ENCODE peak calls at places on chromosomes 4 and X, in seven cellular contexts. Q is aorta, F is head of caudate nucleus, R is KBM-7, T is NCI-H69, A is nephron progenitor cell, V is putamen. C is an unnamed sample.

GRCh38 chr4:2350982-2351381 is 67.5 kb downstream of the ZFYVE28 start:
- DNase-seq in Q (no peak), F (no peak), R (no peak), T (no peak), A (no peak), V (no peak), C (no peak)

GRCh38 chr4:8115203-8115520 is 43.5 kb downstream of the ABLIM2 start:
- DNase-seq in Q (no peak), F (no peak), R (no peak), T (no peak), A (no peak), V (no peak), C (no peak)

GRCh38 chr4:2441393-2442174 is 22.8 kb downstream of the CFAP99 start:
- DNase-seq in Q (peak), F (no peak), R (peak), T (peak), A (peak), V (no peak), C (no peak)

GRCh38 chr4:87038837-87039715 is 104.3 kb downstream of the AFF1 start:
- DNase-seq in Q (peak), F (no peak), R (no peak), T (peak), A (peak), V (peak), C (peak)

GRCh38 chrX:120749141-120749846 is 119.4 kb upstream of the C1GALT1C1 start:
- DNase-seq in Q (no peak), F (no peak), R (peak), T (peak), A (peak), V (no peak), C (no peak)

GRCh38 chr4:3445111-3445820 is 3.5 kb downstream of the HGFAC start:
- DNase-seq in Q (no peak), F (no peak), R (no peak), T (no peak), A (no peak), V (no peak), C (no peak)

GRCh38 chr4:71186566-71187398 is 152.0 kb upstream of the SLC4A4 start:
- DNase-seq in Q (peak), F (peak), R (peak), T (peak), A (peak), V (peak), C (peak)

GRCh38 chr4:163180087-163180486 is 13.4 kb upstream of the NAF1 start:
- DNase-seq in Q (no peak), F (no peak), R (no peak), T (no peak), A (no peak), V (no peak), C (no peak)

GRCh38 chr4:3718462-3718861 is 47.7 kb upstream of the ADRA2C start:
- DNase-seq in Q (no peak), F (no peak), R (no peak), T (no peak), A (no peak), V (no peak), C (no peak)

GRCh38 chr4:24917076-24917856 is 4.4 kb upstream of the CCDC149 start:
- DNase-seq in Q (no peak), F (peak), R (no peak), T (peak), A (peak), V (no peak), C (no peak)

GRCh38 chr4:22607382-22607781 is 85.4 kb upstream of the GBA3 start:
- DNase-seq in Q (peak), F (no peak), R (peak), T (peak), A (peak), V (peak), C (peak)

GRCh38 chrX:154349979-154350378 is 24.5 kb downstream of the FLNA start:
- DNase-seq in Q (peak), F (no peak), R (no peak), T (no peak), A (no peak), V (no peak), C (no peak)

GRCh38 chr4:67522851-67523671 is 22.2 kb downstream of the CENPC start:
- DNase-seq in Q (no peak), F (no peak), R (no peak), T (no peak), A (no peak), V (no peak), C (no peak)

GRCh38 chr4:1299301-1299860 is 9.7 kb downstream of the MAEA start:
- DNase-seq in Q (peak), F (no peak), R (no peak), T (no peak), A (no peak), V (no peak), C (no peak)

GRCh38 chr4:165326831-165327210 is 648 bp upstream of the MSMO1 start:
- DNase-seq in Q (no peak), F (no peak), R (no peak), T (peak), A (peak), V (no peak), C (no peak)

C was measured in pons.